ENCODE peak calls at places on chromosome 1, in four cellular contexts. E, P, X and K are unnamed samples.

GRCh38 chr1:54583868-54584267 is 35.8 kb downstream of the ACOT11 start:
- DNase-seq in E (no peak), P (no peak), X (no peak), K (no peak)

GRCh38 chr1:30739601-30740000 is 16.2 kb upstream of the MATN1 start:
- DNase-seq in E (no peak), P (no peak), X (no peak), K (no peak)

GRCh38 chr1:203858055-203858454 is 3.3 kb upstream of the SNRPE start:
- DNase-seq in E (no peak), P (no peak), X (no peak), K (no peak)

GRCh38 chr1:67735806-67736627 is 51.0 kb downstream of the GADD45A start:
- DNase-seq in E (peak; percentile 20), P (peak; percentile 78), X (peak; percentile 72), K (peak; percentile 39)

GRCh38 chr1:232952514-232953175 is 2.2 kb downstream of the NTPCR start:
- DNase-seq in E (peak; percentile 66), P (no peak), X (peak; percentile 39), K (peak; percentile 24)

GRCh38 chr1:205488074-205488723 is 16.3 kb upstream of the CDK18 start:
- DNase-seq in E (peak; percentile 83), P (peak; percentile 73), X (peak; percentile 57), K (peak; percentile 62)

GRCh38 chr1:75725861-75726361 is 1.4 kb downstream of the ACADM start:
- DNase-seq in E (no peak), P (no peak), X (peak; percentile 59), K (no peak)

GRCh38 chr1:186680031-186681012 is at the start of gene PTGS2:
- DNase-seq in E (peak; percentile 63), P (peak; percentile 95), X (peak; percentile 50), K (peak; percentile 74)

GRCh38 chr1:168386949-168387586 is 106.4 kb downstream of the TBX19 start:
- DNase-seq in E (peak; percentile 58), P (peak; percentile 73), X (peak; percentile 68), K (peak; percentile 33)

GRCh38 chr1:108785264-108785663 is 38.8 kb downstream of the STXBP3 start:
- DNase-seq in E (no peak), P (no peak), X (no peak), K (no peak)

GRCh38 chr1:3231826-3232225 is 162.8 kb downstream of the PRDM16 start:
- DNase-seq in E (no peak), P (no peak), X (no peak), K (no peak)

GRCh38 chr1:85681087-85681486 is 27.1 kb downstream of the ZNHIT6 start:
- DNase-seq in E (no peak), P (no peak), X (no peak), K (no peak)

GRCh38 chr1:113153116-113153803 is 80.3 kb downstream of the LRIG2 start:
- DNase-seq in E (no peak), P (no peak), X (no peak), K (no peak)

GRCh38 chr1:174746024-174746808 is 253.5 kb upstream of the CACYBP start:
- DNase-seq in E (no peak), P (no peak), X (no peak), K (no peak)

GRCh38 chr1:240888039-240888786 is 276.3 kb upstream of the GREM2 start:
- DNase-seq in E (peak; percentile 62), P (no peak), X (peak; percentile 57), K (no peak)

GRCh38 chr1:53390736-53391135 is 62.9 kb upstream of the LRP8 start:
- DNase-seq in E (no peak), P (no peak), X (no peak), K (no peak)

GRCh38 chr1:212423879-212424278 is 8.8 kb upstream of the NENF start:
- DNase-seq in E (no peak), P (no peak), X (no peak), K (no peak)

GRCh38 chr1:201322653-201323510 is 39.6 kb downstream of the PKP1 start:
- DNase-seq in E (no peak), P (no peak), X (no peak), K (no peak)

GRCh38 chr1:218346391-218347204 is 1.5 kb downstream of the TGFB2 start:
- DNase-seq in E (no peak), P (peak; percentile 78), X (no peak), K (no peak)

GRCh38 chr1:107529511-107530149 is 388.8 kb downstream of the NTNG1 start:
- DNase-seq in E (peak; percentile 67), P (no peak), X (no peak), K (peak; percentile 68)

GRCh38 chr1:162235261-162235780 is 141.3 kb downstream of the SPATA46 start:
- DNase-seq in E (no peak), P (no peak), X (no peak), K (no peak)

GRCh38 chr1:205328476-205328875 is 6.9 kb upstream of the NUAK2 start:
- DNase-seq in E (no peak), P (no peak), X (no peak), K (no peak)

GRCh38 chr1:183331095-183331742 is 87.0 kb downstream of the NMNAT2 start:
- DNase-seq in E (peak; percentile 40), P (no peak), X (no peak), K (no peak)

GRCh38 chr1:208513799-208514198 is 269.6 kb upstream of the PLXNA2 start:
- DNase-seq in E (no peak), P (no peak), X (no peak), K (no peak)

GRCh38 chr1:23381233-23381885 is 11.7 kb upstream of the ZNF436 start:
- DNase-seq in E (no peak), P (no peak), X (no peak), K (no peak)

GRCh38 chr1:197917553-197917812 is 311 bp downstream of the LHX9 start:
- DNase-seq in E (no peak), P (no peak), X (no peak), K (no peak)

GRCh38 chr1:29991815-29992214 is 731.6 kb downstream of the MATN1 start:
- DNase-seq in E (no peak), P (no peak), X (no peak), K (no peak)

GRCh38 chr1:248631354-248632041 is 3.4 kb downstream of the OR2T11 start:
- DNase-seq in E (no peak), P (no peak), X (no peak), K (no peak)

GRCh38 chr1:23242414-23242813 is 25.1 kb upstream of the HTR1D start:
- DNase-seq in E (no peak), P (no peak), X (no peak), K (no peak)

GRCh38 chr1:234238060-234238459 is 135.2 kb upstream of the COA6 start:
- DNase-seq in E (no peak), P (no peak), X (no peak), K (no peak)

GRCh38 chr1:68113961-68114360 is 63.5 kb upstream of the DIRAS3 start:
- DNase-seq in E (no peak), P (no peak), X (no peak), K (no peak)

GRCh38 chr1:97832490-97832889 is 88.3 kb downstream of the DPYD start:
- DNase-seq in E (no peak), P (no peak), X (no peak), K (no peak)

GRCh38 chr1:182146286-182146685 is 84.8 kb upstream of the ZNF648 start:
- DNase-seq in E (no peak), P (no peak), X (peak; percentile 91), K (peak; percentile 79)

GRCh38 chr1:101356604-101357443 is 120.0 kb downstream of the S1PR1 start:
- DNase-seq in E (no peak), P (no peak), X (no peak), K (no peak)

GRCh38 chr1:227759345-227760300 is 24.4 kb downstream of the SNAP47 start:
- DNase-seq in E (no peak), P (peak; percentile 94), X (no peak), K (no peak)

GRCh38 chr1:227756172-227756959 is 21.1 kb downstream of the SNAP47 start:
- DNase-seq in E (no peak), P (peak; percentile 89), X (no peak), K (no peak)

GRCh38 chr1:227757781-227758180 is 22.5 kb downstream of the SNAP47 start:
- DNase-seq in E (no peak), P (no peak), X (no peak), K (no peak)

GRCh38 chr1:227760377-227760776 is 25.1 kb downstream of the SNAP47 start:
- DNase-seq in E (no peak), P (no peak), X (no peak), K (no peak)

GRCh38 chr1:227758366-227758765 is 23.1 kb downstream of the SNAP47 start:
- DNase-seq in E (no peak), P (no peak), X (no peak), K (no peak)
- H3K36me3 ChIP-seq in E (peaks cover 21% of the 10 kb centered on the region), P (no peaks in the 10 kb centered on the region), X (peaks cover 47% of the 10 kb centered on the region), K (no peaks in the 10 kb centered on the region)

DNA sequence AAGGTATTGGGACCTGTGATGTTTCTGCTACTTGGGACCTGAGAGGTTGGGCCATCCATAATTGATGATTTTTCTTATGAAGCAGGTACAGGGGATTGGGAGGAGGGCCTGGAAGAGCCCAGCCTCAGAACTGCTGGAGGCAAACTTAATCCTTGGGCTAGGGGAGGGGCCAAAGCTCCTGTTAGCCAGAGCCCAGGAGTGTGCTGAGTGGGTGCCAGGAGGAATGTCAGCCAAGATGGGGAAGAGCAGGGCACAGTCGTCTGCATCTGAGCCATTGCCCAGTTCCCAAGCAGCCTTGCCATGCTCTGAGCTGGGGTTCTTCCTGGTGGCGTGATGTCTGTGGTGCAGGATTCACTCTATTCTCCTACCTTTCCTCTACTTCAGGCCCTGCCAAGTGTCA is 5.8 kb downstream of the MAPKAPK2 start:
- DNase-seq in E (no peak), P (peak; percentile 82), X (peak; percentile 71), K (no peak)
- H3K4me1 ChIP-seq in E (peaks cover 69% of the 10 kb centered on the region), P (peaks cover 87% of the 10 kb centered on the region), X (peaks cover 91% of the 10 kb centered on the region), K (no peaks in the 10 kb centered on the region)

DNA sequence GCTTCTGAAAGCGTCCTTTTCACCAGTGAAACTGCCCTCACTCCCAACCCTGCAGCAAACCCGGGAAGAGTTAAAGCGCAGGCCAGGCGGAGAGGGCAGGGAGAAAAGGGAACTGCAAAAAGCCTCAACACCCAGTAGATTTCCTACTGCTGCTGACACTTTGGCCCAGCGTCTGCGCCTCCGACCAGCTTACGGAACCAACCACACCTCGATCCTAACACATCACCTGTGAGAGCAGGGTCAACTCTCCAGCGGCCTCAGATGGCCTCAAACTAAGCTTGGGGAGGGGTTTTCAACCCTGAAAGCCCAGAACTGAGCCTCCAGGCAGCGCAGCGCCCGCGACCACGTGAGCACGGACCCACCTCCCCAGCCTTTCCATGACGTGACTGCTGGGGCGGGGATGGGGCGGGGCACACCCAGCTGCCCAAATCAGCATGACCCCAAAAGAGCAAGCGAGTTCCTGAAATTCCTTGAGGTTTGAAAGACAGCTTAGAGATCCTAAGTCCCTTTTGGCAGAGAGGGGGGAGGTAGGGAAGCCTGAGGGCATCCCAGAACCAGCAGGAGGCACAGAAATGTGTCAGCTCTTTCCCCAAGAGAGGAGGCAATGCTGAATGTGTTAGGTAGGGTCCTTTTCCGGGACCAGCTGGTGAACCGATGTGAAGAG is 59.1 kb downstream of the ITPKB start:
- DNase-seq in E (peak; percentile 71), P (peak; percentile 96), X (peak; percentile 87), K (peak; percentile 85)
- TF ChIP-seq POLR2AphosphoS5 in E (no peak), P (peak; percentile 89), X (peak; percentile 86), K (peak; percentile 93)

DNA sequence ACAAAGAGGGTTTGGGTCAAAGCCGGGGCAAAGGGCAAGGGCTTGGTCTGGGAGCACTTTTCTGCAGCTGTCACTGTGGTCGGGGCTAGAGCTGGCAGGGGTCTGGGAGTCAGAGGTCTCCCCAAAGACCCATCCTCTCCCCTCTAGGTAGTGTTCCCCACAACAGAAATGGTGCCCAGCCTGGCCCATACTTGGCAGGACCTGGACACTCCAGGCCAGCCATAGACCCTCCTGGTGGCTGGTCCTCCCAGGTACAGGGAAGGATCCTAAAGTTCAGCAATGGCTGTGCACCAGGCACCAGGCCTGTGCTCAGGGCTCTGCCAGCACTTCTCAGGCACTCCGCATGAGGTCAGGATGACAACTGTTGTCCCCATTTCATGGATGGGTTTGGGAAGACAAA is 11.0 kb downstream of the ESPN start:
- DNase-seq in E (no peak), P (no peak), X (no peak), K (no peak)
- H3K36me3 ChIP-seq in E (no peaks in the 10 kb centered on the region), P (no peaks in the 10 kb centered on the region), X (no peaks in the 10 kb centered on the region), K (no peaks in the 10 kb centered on the region)